ENCODE peak calls at places on chromosomes 2 and 18, in eight cellular contexts. K is adrenal gland, F is stomach, E is esophagus squamous epithelium, S is heart left ventricle, Q is IMR-90, A is transverse colon, I is K562. Z is an unnamed sample.

GRCh38 chr18:70454705-70455322 is 166.0 kb downstream of the SOCS6 start:
- DNase-seq in K (no peak), F (no peak), E (no peak), S (no peak), Q (peak; percentile 79), A (no peak), I (peak; percentile 48), Z (no peak)

GRCh38 chr2:101736861-101737291 is 39.4 kb downstream of the MAP4K4 start:
- DNase-seq in K (no peak), F (no peak), E (no peak), S (no peak), Q (peak; percentile 80), A (no peak), I (no peak), Z (no peak)

GRCh38 chr2:99936065-99936464 is 206.3 kb downstream of the AFF3 start:
- DNase-seq in K (no peak), F (no peak), E (no peak), S (no peak), Q (no peak), A (no peak), I (no peak), Z (no peak)

GRCh38 chr2:155377178-155377780 is 678.8 kb downstream of the KCNJ3 start:
- DNase-seq in K (no peak), F (no peak), E (no peak), S (no peak), Q (peak; percentile 35), A (no peak), I (no peak), Z (no peak)

GRCh38 chr2:32714521-32714920 is 86.7 kb downstream of the TTC27 start:
- DNase-seq in K (no peak), F (no peak), E (no peak), S (no peak), Q (no peak), A (no peak), I (no peak), Z (no peak)

GRCh38 chr2:148594216-148594615 is 50.3 kb upstream of the EPC2 start:
- DNase-seq in K (no peak), F (no peak), E (no peak), S (no peak), Q (no peak), A (no peak), I (no peak), Z (no peak)

GRCh38 chr2:168166902-168167510 is 80.4 kb downstream of the STK39 start:
- DNase-seq in K (no peak), F (no peak), E (no peak), S (no peak), Q (peak; percentile 78), A (no peak), I (no peak), Z (no peak)

GRCh38 chr18:48605408-48605845 is 66.6 kb downstream of the CTIF start:
- DNase-seq in K (no peak), F (no peak), E (no peak), S (no peak), Q (peak; percentile 43), A (no peak), I (peak; percentile 74), Z (no peak)

GRCh38 chr2:217070611-217071010 is 210.7 kb upstream of the TNP1 start:
- DNase-seq in K (no peak), F (no peak), E (no peak), S (no peak), Q (no peak), A (no peak), I (no peak), Z (no peak)

GRCh38 chr2:217070043-217070430 is 210.2 kb upstream of the TNP1 start:
- DNase-seq in K (no peak), F (no peak), E (no peak), S (no peak), Q (no peak), A (no peak), I (no peak), Z (no peak)

GRCh38 chr2:217069263-217070042 is 209.6 kb upstream of the TNP1 start:
- DNase-seq in K (no peak), F (no peak), E (no peak), S (no peak), Q (peak; percentile 36), A (no peak), I (no peak), Z (no peak)

GRCh38 chr2:217068677-217069250 is 208.9 kb upstream of the TNP1 start:
- DNase-seq in K (no peak), F (no peak), E (no peak), S (no peak), Q (no peak), A (no peak), I (no peak), Z (no peak)

DNA sequence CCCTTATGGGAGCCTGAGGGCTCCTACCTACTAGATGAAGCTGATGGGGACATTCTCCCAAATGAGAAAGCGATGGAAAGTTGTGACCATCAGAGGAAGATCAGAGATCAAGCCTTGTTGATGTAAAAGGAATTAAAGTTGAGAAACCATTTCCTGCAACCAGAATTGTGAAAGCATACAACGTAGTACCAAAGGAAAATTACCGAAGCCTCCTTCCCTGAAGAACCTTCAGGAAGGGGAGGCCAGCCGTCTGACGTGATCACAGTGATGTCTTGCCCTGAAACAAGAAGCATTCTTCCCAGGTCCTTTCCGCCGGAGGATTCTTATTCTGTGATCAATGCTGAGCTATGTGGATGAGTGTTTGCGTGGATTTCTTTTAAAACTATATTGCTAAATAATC is 211.6 kb upstream of the TNP1 start:
- DNase-seq in K (peak; percentile 47), F (no peak), E (no peak), S (no peak), Q (peak; percentile 68), A (no peak), I (no peak), Z (no peak)
- TF ChIP-seq POLR2A in K (no peak), F (no peak), E (no peak), S (no peak), Q (no peak), A (no peak), I (no peak), Z (no peak)

GRCh38 chr2:203730076-203730729 is 23.8 kb downstream of the CD28 start:
- DNase-seq in K (no peak), F (no peak), E (no peak), S (no peak), Q (peak; percentile 78), A (no peak), I (no peak), Z (no peak)
- H3K4me1 ChIP-seq in K (no peaks in the 10 kb centered on the region), F (no peaks in the 10 kb centered on the region), E (no peaks in the 10 kb centered on the region), S (peaks cover 22% of the 10 kb centered on the region), Q (no peaks in the 10 kb centered on the region), A (peaks cover 3% of the 10 kb centered on the region), I (no peaks in the 10 kb centered on the region), Z (no peaks in the 10 kb centered on the region)

GRCh38 chr2:8796315-8796848 is 41.0 kb downstream of the KIDINS220 start:
- DNase-seq in K (no peak), F (no peak), E (no peak), S (no peak), Q (no peak), A (no peak), I (no peak), Z (no peak)

GRCh38 chr2:8796878-8797550 is 40.4 kb downstream of the KIDINS220 start:
- DNase-seq in K (no peak), F (no peak), E (no peak), S (no peak), Q (no peak), A (no peak), I (no peak), Z (no peak)

GRCh38 chr2:8798393-8798792 is 39.0 kb downstream of the KIDINS220 start:
- DNase-seq in K (no peak), F (no peak), E (no peak), S (no peak), Q (no peak), A (no peak), I (no peak), Z (no peak)

GRCh38 chr2:8799004-8799403 is 38.4 kb downstream of the KIDINS220 start:
- DNase-seq in K (no peak), F (no peak), E (no peak), S (no peak), Q (no peak), A (no peak), I (no peak), Z (no peak)

DNA sequence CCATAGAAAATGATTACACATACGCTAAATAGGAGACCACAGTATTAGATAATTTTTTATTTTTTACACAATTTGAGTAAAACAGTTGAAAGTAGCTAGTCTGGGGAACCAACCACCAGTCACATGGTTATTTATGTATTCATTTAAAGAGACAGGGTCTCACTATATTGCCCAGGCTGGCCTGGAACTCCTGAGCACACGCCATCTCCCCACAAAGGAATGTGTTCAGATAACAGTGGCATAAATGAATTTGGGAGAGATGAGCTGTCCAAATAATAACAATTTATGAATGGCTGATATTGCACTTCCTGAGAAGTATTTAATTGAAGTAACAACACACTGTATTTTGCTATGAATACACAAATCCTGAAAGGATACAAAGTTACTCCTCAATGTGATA is 39.7 kb downstream of the KIDINS220 start:
- DNase-seq in K (no peak), F (no peak), E (no peak), S (no peak), Q (no peak), A (no peak), I (no peak), Z (no peak)
- H3K36me3 ChIP-seq in K (no peaks in the 10 kb centered on the region), F (peaks cover 43% of the 10 kb centered on the region), E (peaks cover 6% of the 10 kb centered on the region), S (peaks cover 98% of the 10 kb centered on the region), Q (peaks cover 26% of the 10 kb centered on the region), A (peaks cover 12% of the 10 kb centered on the region), I (peaks cover 86% of the 10 kb centered on the region), Z (peaks cover 6% of the 10 kb centered on the region)

GRCh38 chr2:8679827-8680731 is 1.8 kb upstream of the ID2 start:
- DNase-seq in K (peak; percentile 64), F (peak; percentile 76), E (no peak), S (peak; percentile 48), Q (peak; percentile 43), A (peak; percentile 70), I (no peak), Z (peak; percentile 95)

GRCh38 chr2:8682719-8683667 is 1.1 kb downstream of the ID2 start:
- DNase-seq in K (peak; percentile 65), F (peak; percentile 45), E (no peak), S (peak; percentile 68), Q (peak; percentile 55), A (peak; percentile 56), I (no peak), Z (peak; percentile 71)

GRCh38 chr2:8680931-8681760 is 710 bp upstream of the ID2 start:
- DNase-seq in K (peak; percentile 79), F (peak; percentile 73), E (no peak), S (peak; percentile 64), Q (peak; percentile 92), A (peak; percentile 69), I (peak; percentile 45), Z (peak; percentile 75)

GRCh38 chr2:8684421-8684884 is 2.6 kb downstream of the ID2 start:
- DNase-seq in K (peak; percentile 44), F (no peak), E (no peak), S (no peak), Q (peak; percentile 47), A (peak; percentile 49), I (no peak), Z (no peak)

DNA sequence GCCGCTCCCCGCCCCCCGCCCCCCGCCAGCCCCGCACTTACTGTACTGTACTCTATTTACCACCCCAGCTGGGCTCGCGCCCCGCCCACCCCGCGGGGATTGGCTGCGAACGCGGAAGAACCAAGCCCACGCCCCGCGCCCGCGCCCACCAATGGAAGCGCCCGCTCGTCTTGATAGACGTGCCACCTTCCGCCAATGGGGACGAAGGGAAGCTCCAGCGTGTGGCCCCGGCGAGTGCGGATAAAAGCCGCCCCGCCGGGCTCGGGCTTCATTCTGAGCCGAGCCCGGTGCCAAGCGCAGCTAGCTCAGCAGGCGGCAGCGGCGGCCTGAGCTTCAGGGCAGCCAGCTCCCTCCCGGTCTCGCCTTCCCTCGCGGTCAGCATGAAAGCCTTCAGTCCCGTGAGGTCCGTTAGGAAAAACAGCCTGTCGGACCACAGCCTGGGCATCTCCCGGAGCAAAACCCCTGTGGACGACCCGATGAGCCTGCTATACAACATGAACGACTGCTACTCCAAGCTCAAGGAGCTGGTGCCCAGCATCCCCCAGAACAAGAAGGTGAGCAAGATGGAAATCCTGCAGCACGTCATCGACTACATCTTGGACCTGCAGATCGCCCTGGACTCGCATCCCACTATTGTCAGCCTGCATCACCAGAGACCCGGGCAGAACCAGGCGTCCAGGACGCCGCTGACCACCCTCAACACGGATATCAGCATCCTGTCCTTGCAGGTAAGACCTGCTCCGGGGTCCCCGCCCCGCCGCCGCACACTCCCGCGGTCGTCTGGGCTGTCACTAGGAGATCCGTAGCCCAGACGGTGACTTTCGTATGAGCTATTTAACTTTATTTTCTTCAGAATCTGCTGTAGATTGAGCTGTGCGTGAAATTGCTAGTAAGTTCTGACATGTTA is at the start of gene ID2:
- DNase-seq in K (peak; percentile 99), F (peak; percentile 99), E (peak; percentile 92), S (peak; percentile 100), Q (peak; percentile 98), A (peak; percentile 99), I (peak; percentile 97), Z (peak; percentile 100)
- TF ChIP-seq POLR2A in K (peak; percentile 100), F (no peak), E (peak; percentile 99), S (peak; percentile 100), Q (peak; percentile 100), A (peak; percentile 100), I (peak; percentile 99), Z (peak; percentile 100)

Z was measured in right lobe of liver.